ENCODE peak calls at places on chromosomes 13 and 19, in ten cellular contexts. Q is RWPE1, L is HEK293T, G is NCI-H187, J is AG20443, U is aorta, O is DMS153, I is GM10248, W is choroid plexus epithelial cell, C is astrocyte of the cerebellum. K is an unnamed sample.
A peak's percentile ranks its signal among the peaks of the same experiment; 100 is the strongest.

GRCh38 chr19:41478875-41479756 is 36.2 kb downstream of the ERICH4 start:
- DNase-seq in Q (no peak), L (no peak), G (no peak), J (no peak), U (no peak), O (no peak), I (no peak), W (no peak), C (no peak), K (no peak)

GRCh38 chr19:16051254-16052025 is 24.9 kb upstream of the TPM4 start:
- DNase-seq in Q (no peak), L (no peak), G (no peak), J (no peak), U (no peak), O (no peak), I (peak; percentile 18), W (peak; percentile 70), C (no peak), K (peak; percentile 43)

GRCh38 chr19:32039446-32039845 is 306.0 kb upstream of the ZNF507 start:
- DNase-seq in Q (no peak), L (no peak), G (no peak), J (no peak), U (no peak), O (no peak), I (no peak), W (no peak), C (no peak), K (no peak)

GRCh38 chr13:37981932-37982331 is 112.4 kb upstream of the TRPC4 start:
- DNase-seq in Q (no peak), L (no peak), G (no peak), J (no peak), U (no peak), O (no peak), I (no peak), W (no peak), C (no peak), K (no peak)

GRCh38 chr13:19567820-19568534 is 6.6 kb upstream of the TPTE2 start:
- DNase-seq in Q (no peak), L (no peak), G (no peak), J (no peak), U (no peak), O (no peak), I (peak; percentile 36), W (no peak), C (no peak), K (no peak)

GRCh38 chr13:28117689-28118377 is 17.5 kb upstream of the FLT3 start:
- DNase-seq in Q (no peak), L (no peak), G (no peak), J (no peak), U (peak; percentile 57), O (no peak), I (no peak), W (peak; percentile 55), C (no peak), K (no peak)

GRCh38 chr19:28168557-28168956 is 1044.4 kb downstream of the UQCRFS1 start:
- DNase-seq in Q (no peak), L (no peak), G (no peak), J (no peak), U (no peak), O (no peak), I (no peak), W (no peak), C (peak; percentile 45), K (no peak)

GRCh38 chr13:103272770-103273169 is 206.6 kb upstream of the SLC10A2 start:
- DNase-seq in Q (peak; percentile 45), L (no peak), G (no peak), J (no peak), U (no peak), O (no peak), I (no peak), W (no peak), C (no peak), K (no peak)

GRCh38 chr19:34317311-34317927 is 47.6 kb upstream of the GPI start:
- DNase-seq in Q (no peak), L (peak; percentile 26), G (no peak), J (peak; percentile 27), U (no peak), O (peak; percentile 20), I (no peak), W (peak; percentile 40), C (no peak), K (peak; percentile 22)

GRCh38 chr13:105069106-105069505 is 1466.4 kb downstream of the EFNB2 start:
- DNase-seq in Q (no peak), L (no peak), G (no peak), J (no peak), U (no peak), O (no peak), I (no peak), W (peak; percentile 18), C (no peak), K (no peak)

GRCh38 chr19:51359294-51359693 is 6.9 kb downstream of the ETFB start:
- DNase-seq in Q (peak; percentile 66), L (no peak), G (no peak), J (peak; percentile 87), U (no peak), O (no peak), I (no peak), W (peak; percentile 96), C (peak; percentile 79), K (no peak)

GRCh38 chr13:75514080-75515040 is 23.3 kb downstream of the COMMD6 start:
- DNase-seq in Q (no peak), L (no peak), G (no peak), J (no peak), U (no peak), O (no peak), I (no peak), W (peak; percentile 77), C (no peak), K (no peak)

GRCh38 chr19:28065026-28065425 is 1147.9 kb downstream of the UQCRFS1 start:
- DNase-seq in Q (no peak), L (no peak), G (no peak), J (peak; percentile 26), U (no peak), O (no peak), I (no peak), W (peak; percentile 1), C (no peak), K (no peak)

K was measured in stimulated activated naive CD4-positive, alpha-beta T cell.